ENCODE peak calls at places on chromosome X, in four cellular contexts. One of them, this sample, is unnamed.

GRCh38 chrX:104166735-104167436 is 633 bp downstream of the FAM199X start:
- DNase-seq in GM12878: no peak
- DNase-seq in HepG2: no peak
- DNase-seq in WTC11: peak
- DNase-seq in this sample: peak

GRCh38 chrX:118655561-118656246 is 71.7 kb upstream of the IL13RA1 start:
- DNase-seq in GM12878: no peak
- DNase-seq in HepG2: peak
- DNase-seq in WTC11: no peak
- DNase-seq in this sample: no peak

GRCh38 chrX:118459494-118459893 is 36.1 kb upstream of the DOCK11 start:
- DNase-seq in GM12878: peak
- DNase-seq in HepG2: peak
- DNase-seq in WTC11: no peak
- DNase-seq in this sample: peak

GRCh38 chrX:144586756-144587155 is 660.5 kb upstream of the SPANXN1 start:
- DNase-seq in GM12878: no peak
- DNase-seq in HepG2: no peak
- DNase-seq in WTC11: no peak
- DNase-seq in this sample: no peak

GRCh38 chrX:151701071-151701470 is 5.8 kb downstream of the PRRG3 start:
- DNase-seq in GM12878: no peak
- DNase-seq in HepG2: no peak
- DNase-seq in WTC11: no peak
- DNase-seq in this sample: no peak

GRCh38 chrX:130680164-130681035 is 222.6 kb downstream of the ENOX2 start:
- DNase-seq in GM12878: no peak
- DNase-seq in HepG2: peak
- DNase-seq in WTC11: no peak
- DNase-seq in this sample: peak

GRCh38 chrX:386768-387575 is at the start of gene PPP2R3B:
- DNase-seq in GM12878: peak
- DNase-seq in HepG2: peak
- DNase-seq in WTC11: peak
- DNase-seq in this sample: peak

GRCh38 chrX:154334496-154334895 is 38.9 kb downstream of the TKTL1 start:
- DNase-seq in GM12878: no peak
- DNase-seq in HepG2: no peak
- DNase-seq in WTC11: no peak
- DNase-seq in this sample: no peak

GRCh38 chrX:119687661-119688413 is 5.1 kb downstream of the SEPTIN6 start:
- DNase-seq in GM12878: no peak
- DNase-seq in HepG2: no peak
- DNase-seq in WTC11: no peak
- DNase-seq in this sample: no peak

GRCh38 chrX:149372861-149373260 is 132.2 kb downstream of the IDS start:
- DNase-seq in GM12878: no peak
- DNase-seq in HepG2: no peak
- DNase-seq in WTC11: no peak
- DNase-seq in this sample: no peak

GRCh38 chrX:133723930-133724329 is 261.5 kb downstream of the GPC3 start:
- DNase-seq in GM12878: no peak
- DNase-seq in HepG2: peak
- DNase-seq in WTC11: no peak
- DNase-seq in this sample: no peak

GRCh38 chrX:77788050-77788449 is 2.0 kb upstream of the ATRX start:
- DNase-seq in GM12878: no peak
- DNase-seq in HepG2: peak
- DNase-seq in WTC11: no peak
- DNase-seq in this sample: peak

GRCh38 chrX:3743821-3744439 is 30.5 kb upstream of the PRKX start:
- DNase-seq in GM12878: no peak
- DNase-seq in HepG2: no peak
- DNase-seq in WTC11: no peak
- DNase-seq in this sample: no peak

GRCh38 chrX:281166-281999 is at the start of gene PLCXD1:
- DNase-seq in GM12878: no peak
- DNase-seq in HepG2: peak
- DNase-seq in WTC11: peak
- DNase-seq in this sample: peak

GRCh38 chrX:153633607-153634180 is 13.3 kb upstream of the DUSP9 start:
- DNase-seq in GM12878: no peak
- DNase-seq in HepG2: no peak
- DNase-seq in WTC11: no peak
- DNase-seq in this sample: no peak

GRCh38 chrX:106331606-106332005 is 163.5 kb downstream of the PWWP3B start:
- DNase-seq in GM12878: no peak
- DNase-seq in HepG2: no peak
- DNase-seq in WTC11: no peak
- DNase-seq in this sample: no peak

GRCh38 chrX:6095469-6095868 is 133.2 kb downstream of the NLGN4X start:
- DNase-seq in GM12878: no peak
- DNase-seq in HepG2: no peak
- DNase-seq in WTC11: peak
- DNase-seq in this sample: no peak

GRCh38 chrX:154526901-154527675 is 11.1 kb upstream of the FAM3A start:
- DNase-seq in GM12878: peak
- DNase-seq in HepG2: peak
- DNase-seq in WTC11: peak
- DNase-seq in this sample: peak

GRCh38 chrX:38149016-38149415 is 71.7 kb downstream of the SRPX start:
- DNase-seq in GM12878: no peak
- DNase-seq in HepG2: no peak
- DNase-seq in WTC11: no peak
- DNase-seq in this sample: no peak

GRCh38 chrX:14509325-14510057 is 19.8 kb upstream of the GLRA2 start:
- DNase-seq in GM12878: no peak
- DNase-seq in HepG2: no peak
- DNase-seq in WTC11: no peak
- DNase-seq in this sample: no peak

GRCh38 chrX:10326578-10326977 is 169.8 kb downstream of the CLCN4 start:
- DNase-seq in GM12878: no peak
- DNase-seq in HepG2: peak
- DNase-seq in WTC11: no peak
- DNase-seq in this sample: no peak

GRCh38 chrX:152601848-152602616 is 35.7 kb upstream of the GABRQ start:
- DNase-seq in GM12878: no peak
- DNase-seq in HepG2: peak
- DNase-seq in WTC11: peak
- DNase-seq in this sample: peak

GRCh38 chrX:136336623-136337022 is 35.9 kb downstream of the ADGRG4 start:
- DNase-seq in GM12878: no peak
- DNase-seq in HepG2: no peak
- DNase-seq in WTC11: no peak
- DNase-seq in this sample: no peak
- TF ChIP-seq CBFB in GM12878: no peak
- TF ChIP-seq CBFB in HepG2: no peak
- TF ChIP-seq CBFB in WTC11: no peak
- TF ChIP-seq CBFB in this sample: no peak

DNA sequence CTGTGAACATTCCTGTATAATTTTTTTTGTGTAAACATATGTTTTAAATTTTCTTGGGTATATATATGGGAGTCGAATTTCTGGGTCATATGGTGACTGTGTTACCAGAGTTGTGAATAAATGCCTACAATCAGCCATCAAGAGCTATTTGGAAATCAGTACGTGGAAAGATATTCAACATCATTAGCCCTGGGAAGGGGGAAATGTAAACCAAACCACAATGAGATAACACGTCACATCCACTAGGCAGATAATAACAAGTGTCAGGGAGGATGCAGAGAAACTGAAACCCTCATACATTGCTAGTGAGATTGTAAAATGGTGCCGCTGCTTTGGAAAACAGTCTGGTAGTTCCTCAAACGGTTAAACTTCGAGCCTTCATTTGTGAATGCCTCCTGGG is 43.9 kb downstream of the LUZP4 start:
- DNase-seq in GM12878: no peak
- DNase-seq in HepG2: no peak
- DNase-seq in WTC11: no peak
- DNase-seq in this sample: no peak
- TF ChIP-seq CBFB in GM12878: no peak
- TF ChIP-seq CBFB in HepG2: no peak
- TF ChIP-seq CBFB in WTC11: no peak
- TF ChIP-seq CBFB in this sample: no peak

DNA sequence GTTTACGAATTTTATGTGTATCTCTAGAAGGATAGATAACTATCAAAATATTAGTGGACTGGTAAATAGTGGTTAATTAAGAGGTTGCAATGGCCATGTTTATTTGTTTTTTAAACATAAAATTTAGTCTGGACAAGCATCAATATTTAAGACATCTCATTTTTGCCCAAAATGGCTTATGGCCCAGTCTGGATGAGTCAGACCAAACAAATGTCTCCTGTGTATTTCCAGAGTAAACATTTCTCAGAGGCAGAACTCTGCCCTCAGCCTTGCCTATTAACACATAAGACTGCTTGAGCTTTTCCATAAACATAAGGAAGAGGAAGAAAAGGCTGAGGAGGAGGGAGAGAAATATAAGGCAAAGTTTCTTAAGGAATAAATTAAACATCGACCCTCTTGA is 277.1 kb upstream of the DIAPH2 start:
- DNase-seq in GM12878: no peak
- DNase-seq in HepG2: peak
- DNase-seq in WTC11: no peak
- DNase-seq in this sample: no peak
- TF ChIP-seq CBFB in GM12878: no peak
- TF ChIP-seq CBFB in HepG2: no peak
- TF ChIP-seq CBFB in WTC11: no peak
- TF ChIP-seq CBFB in this sample: no peak

GRCh38 chrX:123338240-123338639 is 154.2 kb downstream of the GRIA3 start:
- DNase-seq in GM12878: no peak
- DNase-seq in HepG2: no peak
- DNase-seq in WTC11: no peak
- DNase-seq in this sample: no peak
- TF ChIP-seq CBFB in GM12878: no peak
- TF ChIP-seq CBFB in HepG2: no peak
- TF ChIP-seq CBFB in WTC11: no peak
- TF ChIP-seq CBFB in this sample: no peak

GRCh38 chrX:72382199-72382590 is 76.5 kb upstream of the CITED1 start:
- DNase-seq in GM12878: no peak
- DNase-seq in HepG2: no peak
- DNase-seq in WTC11: no peak
- DNase-seq in this sample: no peak

GRCh38 chrX:72376124-72376523 is 70.4 kb upstream of the CITED1 start:
- DNase-seq in GM12878: no peak
- DNase-seq in HepG2: no peak
- DNase-seq in WTC11: no peak
- DNase-seq in this sample: no peak

GRCh38 chrX:72387247-72387646 is 81.5 kb upstream of the CITED1 start:
- DNase-seq in GM12878: no peak
- DNase-seq in HepG2: no peak
- DNase-seq in WTC11: no peak
- DNase-seq in this sample: no peak

GRCh38 chrX:72381439-72382198 is 75.9 kb upstream of the CITED1 start:
- DNase-seq in GM12878: no peak
- DNase-seq in HepG2: peak
- DNase-seq in WTC11: no peak
- DNase-seq in this sample: no peak
- TF ChIP-seq CBFB in GM12878: no peak
- TF ChIP-seq CBFB in HepG2: no peak
- TF ChIP-seq CBFB in WTC11: no peak
- TF ChIP-seq CBFB in this sample: no peak

DNA sequence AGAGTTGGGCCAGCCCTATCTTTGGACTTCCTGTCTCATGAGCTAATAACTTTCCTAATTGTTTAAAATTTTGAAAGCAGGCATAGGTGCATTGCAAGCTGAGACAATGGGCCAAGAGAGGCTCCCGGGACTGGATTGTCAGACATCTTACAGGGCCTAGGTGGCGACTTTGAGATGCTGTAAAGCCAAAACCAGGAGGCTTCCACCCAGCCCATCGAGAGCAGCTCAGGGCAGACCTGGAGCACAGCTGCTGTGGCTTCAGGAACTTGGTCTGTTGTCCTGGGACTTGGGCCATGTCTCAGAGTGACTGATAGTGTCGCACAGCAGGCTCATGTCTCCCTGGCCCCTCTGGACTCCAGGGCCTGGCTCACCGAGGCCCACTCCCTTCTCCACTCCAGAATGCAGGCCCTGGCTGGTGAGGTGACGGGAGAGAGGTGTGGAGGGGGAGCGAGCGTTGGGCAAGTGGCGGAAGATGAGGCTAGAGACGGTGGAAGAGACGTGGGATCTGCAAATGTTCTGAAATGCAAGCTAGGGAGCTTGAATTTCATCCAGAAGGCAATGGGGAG is 24.1 kb upstream of the MTM1 start:
- DNase-seq in GM12878: no peak
- DNase-seq in HepG2: peak
- DNase-seq in WTC11: peak
- DNase-seq in this sample: peak
- TF ChIP-seq CBFB in GM12878: no peak
- TF ChIP-seq CBFB in HepG2: no peak
- TF ChIP-seq CBFB in WTC11: no peak
- TF ChIP-seq CBFB in this sample: no peak

DNA sequence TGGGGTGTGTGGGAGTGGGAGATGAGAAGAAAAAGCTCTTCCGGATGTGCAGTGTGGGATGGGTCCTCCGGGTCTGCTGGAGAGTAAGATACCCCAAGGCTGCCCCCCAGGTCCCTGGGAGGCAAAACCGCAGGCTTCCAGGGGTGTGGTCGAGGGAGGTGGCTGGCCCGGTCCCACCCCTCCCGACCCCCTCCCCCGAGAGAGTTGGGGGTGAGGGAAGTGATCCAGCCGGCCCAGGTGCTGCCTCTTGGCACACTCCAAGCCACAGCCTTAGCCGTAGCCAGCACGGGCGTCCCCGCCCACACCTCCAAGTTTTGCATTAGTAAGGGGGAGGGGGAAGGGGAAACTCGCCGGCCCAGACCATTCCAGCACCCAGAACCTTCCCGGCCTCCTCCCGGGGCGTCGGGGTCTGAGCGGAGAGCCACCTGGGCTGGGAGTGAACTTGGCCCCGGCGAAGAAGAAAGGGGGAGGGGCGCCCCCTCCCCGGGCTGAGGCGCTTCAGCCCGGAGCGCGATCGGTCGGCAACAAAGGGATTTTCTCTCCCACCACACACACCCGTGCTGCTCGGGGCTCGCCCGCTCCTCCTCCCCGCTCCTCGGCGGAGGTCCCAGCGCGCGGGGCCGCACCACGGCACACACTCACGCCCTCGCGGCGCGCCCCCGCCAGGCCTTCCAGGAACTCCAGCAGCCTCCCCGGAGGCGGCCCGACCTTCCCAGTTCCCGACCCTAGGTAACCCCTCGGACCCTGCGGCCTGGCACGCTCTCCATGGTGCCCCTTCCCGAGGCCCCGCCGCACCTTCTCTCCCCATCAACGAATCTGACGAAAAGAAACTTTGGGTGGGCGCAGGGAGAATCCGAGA is 14.4 kb downstream of the BCOR start:
- DNase-seq in GM12878: no peak
- DNase-seq in HepG2: no peak
- DNase-seq in WTC11: no peak
- DNase-seq in this sample: peak
- TF ChIP-seq CBFB in GM12878: no peak
- TF ChIP-seq CBFB in HepG2: no peak
- TF ChIP-seq CBFB in WTC11: no peak
- TF ChIP-seq CBFB in this sample: no peak

This sample was measured in K562.